ENCODE peak calls at places on chromosomes 1 and 21, in four cellular contexts. One of them, this sample, is unnamed.

GRCh38 chr1:31648190-31648589 is 3.5 kb upstream of the PEF1 start:
- DNase-seq in RKO: no peak
- DNase-seq in stomach: no peak
- DNase-seq in uterus: no peak
- DNase-seq in this sample: peak; percentile 78

GRCh38 chr1:112906155-112906698 is 49.8 kb downstream of the SLC16A1 start:
- DNase-seq in RKO: no peak
- DNase-seq in stomach: no peak
- DNase-seq in uterus: no peak
- DNase-seq in this sample: no peak

GRCh38 chr1:207495816-207496792 is at the start of gene CR1:
- DNase-seq in RKO: no peak
- DNase-seq in stomach: peak; percentile 31
- DNase-seq in uterus: no peak
- DNase-seq in this sample: peak; percentile 65

GRCh38 chr1:163131981-163132380 is 62.8 kb downstream of the RGS4 start:
- DNase-seq in RKO: no peak
- DNase-seq in stomach: no peak
- DNase-seq in uterus: no peak
- DNase-seq in this sample: no peak

GRCh38 chr1:35810096-35810860 is 2.5 kb downstream of the AGO4 start:
- DNase-seq in RKO: peak; percentile 42
- DNase-seq in stomach: no peak
- DNase-seq in uterus: no peak
- DNase-seq in this sample: peak; percentile 10

GRCh38 chr1:33388989-33389771 is 41.7 kb downstream of the PHC2 start:
- DNase-seq in RKO: no peak
- DNase-seq in stomach: no peak
- DNase-seq in uterus: peak; percentile 42
- DNase-seq in this sample: no peak

GRCh38 chr1:184802739-184803492 is 48.3 kb upstream of the EDEM3 start:
- DNase-seq in RKO: no peak
- DNase-seq in stomach: no peak
- DNase-seq in uterus: no peak
- DNase-seq in this sample: peak; percentile 83

GRCh38 chr21:44520326-44521300 is 19.4 kb downstream of the KRTAP10-1 start:
- DNase-seq in RKO: no peak
- DNase-seq in stomach: no peak
- DNase-seq in uterus: no peak
- DNase-seq in this sample: no peak

GRCh38 chr1:164641353-164641730 is 82.4 kb downstream of the PBX1 start:
- DNase-seq in RKO: no peak
- DNase-seq in stomach: no peak
- DNase-seq in uterus: no peak
- DNase-seq in this sample: peak; percentile 9

GRCh38 chr1:64004451-64004850 is 199.0 kb upstream of the UBE2U start:
- DNase-seq in RKO: no peak
- DNase-seq in stomach: no peak
- DNase-seq in uterus: no peak
- DNase-seq in this sample: peak; percentile 25

GRCh38 chr1:11837767-11838348 is 9.7 kb downstream of the NPPA start:
- DNase-seq in RKO: no peak
- DNase-seq in stomach: no peak
- DNase-seq in uterus: no peak
- DNase-seq in this sample: peak; percentile 33

GRCh38 chr1:44894591-44894990 is 51.5 kb upstream of the PTCH2 start:
- DNase-seq in RKO: peak; percentile 37
- DNase-seq in stomach: no peak
- DNase-seq in uterus: no peak
- DNase-seq in this sample: no peak

GRCh38 chr1:219666242-219666641 is 53.3 kb upstream of the ZC3H11B start:
- DNase-seq in RKO: no peak
- DNase-seq in stomach: no peak
- DNase-seq in uterus: no peak
- DNase-seq in this sample: no peak

GRCh38 chr1:93964777-93965200 is 55.6 kb upstream of the GCLM start:
- DNase-seq in RKO: no peak
- DNase-seq in stomach: no peak
- DNase-seq in uterus: no peak
- DNase-seq in this sample: no peak

GRCh38 chr1:169731446-169731845 is 2.4 kb downstream of the SELE start:
- DNase-seq in RKO: no peak
- DNase-seq in stomach: no peak
- DNase-seq in uterus: no peak
- DNase-seq in this sample: no peak

GRCh38 chr1:81920245-81920740 is 119.6 kb downstream of the ADGRL2 start:
- DNase-seq in RKO: no peak
- DNase-seq in stomach: no peak
- DNase-seq in uterus: peak; percentile 15
- DNase-seq in this sample: no peak

GRCh38 chr1:33330376-33330890 is 9.5 kb upstream of the A3GALT2 start:
- DNase-seq in RKO: no peak
- DNase-seq in stomach: no peak
- DNase-seq in uterus: no peak
- DNase-seq in this sample: no peak

GRCh38 chr1:197737916-197738315 is 37.4 kb downstream of the DENND1B start:
- DNase-seq in RKO: no peak
- DNase-seq in stomach: no peak
- DNase-seq in uterus: no peak
- DNase-seq in this sample: peak; percentile 84

GRCh38 chr1:42340093-42340492 is 5.1 kb upstream of the FOXJ3 start:
- DNase-seq in RKO: peak; percentile 28
- DNase-seq in stomach: peak; percentile 51
- DNase-seq in uterus: no peak
- DNase-seq in this sample: peak; percentile 100

GRCh38 chr1:28458237-28459228 is 47.3 kb upstream of the RCC1 start:
- DNase-seq in RKO: no peak
- DNase-seq in stomach: no peak
- DNase-seq in uterus: no peak
- DNase-seq in this sample: no peak

GRCh38 chr1:32215629-32216505 is 6.3 kb downstream of the TMEM234 start:
- DNase-seq in RKO: peak; percentile 70
- DNase-seq in stomach: peak; percentile 73
- DNase-seq in uterus: peak; percentile 41
- DNase-seq in this sample: peak; percentile 93

GRCh38 chr1:225427249-225428065 is at the start of gene LBR:
- DNase-seq in RKO: no peak
- DNase-seq in stomach: peak; percentile 44
- DNase-seq in uterus: no peak
- DNase-seq in this sample: peak; percentile 75

GRCh38 chr1:110390096-110390495 is 730 bp downstream of the SLC16A4 start:
- DNase-seq in RKO: no peak
- DNase-seq in stomach: no peak
- DNase-seq in uterus: peak; percentile 44
- DNase-seq in this sample: no peak

GRCh38 chr1:95323117-95323516 is 89.1 kb downstream of the RWDD3 start:
- DNase-seq in RKO: peak; percentile 33
- DNase-seq in stomach: no peak
- DNase-seq in uterus: no peak
- DNase-seq in this sample: peak; percentile 89

GRCh38 chr1:24385160-24385939 is 28.2 kb downstream of the STPG1 start:
- DNase-seq in RKO: no peak
- DNase-seq in stomach: no peak
- DNase-seq in uterus: no peak
- DNase-seq in this sample: peak; percentile 36

This sample was measured in DMS53.